ENCODE peak calls at places on chromosome 12, in five cellular contexts. One of them, this sample, is unnamed.

GRCh38 chr12:94704452-94704871 is 54.1 kb upstream of the TMCC3 start:
- DNase-seq in IMR-90: peak; percentile 90
- DNase-seq in neuronal stem cell: no peak
- DNase-seq in H1: no peak
- DNase-seq in trophoblast cell: no peak
- DNase-seq in this sample: peak; percentile 95

GRCh38 chr12:29534935-29535334 is 37.4 kb upstream of the OVCH1 start:
- DNase-seq in IMR-90: peak; percentile 26
- DNase-seq in neuronal stem cell: no peak
- DNase-seq in H1: no peak
- DNase-seq in trophoblast cell: no peak
- DNase-seq in this sample: peak; percentile 67

GRCh38 chr12:81005635-81006034 is 67.9 kb upstream of the LIN7A start:
- DNase-seq in IMR-90: no peak
- DNase-seq in neuronal stem cell: no peak
- DNase-seq in H1: no peak
- DNase-seq in trophoblast cell: no peak
- DNase-seq in this sample: no peak

GRCh38 chr12:99521664-99522063 is 125.9 kb upstream of the GARIN6 start:
- DNase-seq in IMR-90: no peak
- DNase-seq in neuronal stem cell: no peak
- DNase-seq in H1: no peak
- DNase-seq in trophoblast cell: no peak
- DNase-seq in this sample: no peak

GRCh38 chr12:2580821-2581220 is 213.9 kb upstream of the FKBP4 start:
- DNase-seq in IMR-90: peak; percentile 83
- DNase-seq in neuronal stem cell: no peak
- DNase-seq in H1: no peak
- DNase-seq in trophoblast cell: no peak
- DNase-seq in this sample: peak; percentile 86

GRCh38 chr12:2011641-2012607 is 7.7 kb upstream of the DCP1B start:
- DNase-seq in IMR-90: peak; percentile 9
- DNase-seq in neuronal stem cell: no peak
- DNase-seq in H1: no peak
- DNase-seq in trophoblast cell: no peak
- DNase-seq in this sample: peak; percentile 32

GRCh38 chr12:128079-128478 is 61.5 kb downstream of the IQSEC3 start:
- DNase-seq in IMR-90: no peak
- DNase-seq in neuronal stem cell: no peak
- DNase-seq in H1: no peak
- DNase-seq in trophoblast cell: no peak
- DNase-seq in this sample: no peak

GRCh38 chr12:110693731-110694130 is 4.8 kb upstream of the HVCN1 start:
- DNase-seq in IMR-90: no peak
- DNase-seq in neuronal stem cell: no peak
- DNase-seq in H1: no peak
- DNase-seq in trophoblast cell: no peak
- DNase-seq in this sample: no peak

GRCh38 chr12:47053991-47054390 is 25.4 kb upstream of the PCED1B start:
- DNase-seq in IMR-90: no peak
- DNase-seq in neuronal stem cell: no peak
- DNase-seq in H1: no peak
- DNase-seq in trophoblast cell: no peak
- DNase-seq in this sample: no peak

GRCh38 chr12:32482226-32482625 is 82.9 kb downstream of the FGD4 start:
- DNase-seq in IMR-90: no peak
- DNase-seq in neuronal stem cell: no peak
- DNase-seq in H1: no peak
- DNase-seq in trophoblast cell: peak; percentile 18
- DNase-seq in this sample: no peak

GRCh38 chr12:18895946-18896345 is 158.0 kb downstream of the CAPZA3 start:
- DNase-seq in IMR-90: no peak
- DNase-seq in neuronal stem cell: peak; percentile 23
- DNase-seq in H1: peak; percentile 46
- DNase-seq in trophoblast cell: no peak
- DNase-seq in this sample: no peak

GRCh38 chr12:6936642-6937480 is 6.8 kb upstream of the RNU7-1 start:
- DNase-seq in IMR-90: no peak
- DNase-seq in neuronal stem cell: no peak
- DNase-seq in H1: no peak
- DNase-seq in trophoblast cell: no peak
- DNase-seq in this sample: no peak

GRCh38 chr12:88579941-88580871 is at the start of gene KITLG:
- DNase-seq in IMR-90: peak; percentile 87
- DNase-seq in neuronal stem cell: peak; percentile 84
- DNase-seq in H1: peak; percentile 53
- DNase-seq in trophoblast cell: peak; percentile 62
- DNase-seq in this sample: peak; percentile 92

GRCh38 chr12:77122236-77122635 is 56.9 kb upstream of the E2F7 start:
- DNase-seq in IMR-90: peak; percentile 97
- DNase-seq in neuronal stem cell: no peak
- DNase-seq in H1: no peak
- DNase-seq in trophoblast cell: peak; percentile 44
- DNase-seq in this sample: peak; percentile 91

GRCh38 chr12:50088577-50089335 is 3.6 kb downstream of the SMARCD1 start:
- DNase-seq in IMR-90: peak; percentile 46
- DNase-seq in neuronal stem cell: no peak
- DNase-seq in H1: no peak
- DNase-seq in trophoblast cell: peak; percentile 89
- DNase-seq in this sample: peak; percentile 68

GRCh38 chr12:33547084-33547483 is 107.5 kb upstream of the SYT10 start:
- DNase-seq in IMR-90: no peak
- DNase-seq in neuronal stem cell: no peak
- DNase-seq in H1: no peak
- DNase-seq in trophoblast cell: no peak
- DNase-seq in this sample: no peak

GRCh38 chr12:132027636-132028035 is 77.9 kb downstream of the EP400 start:
- DNase-seq in IMR-90: no peak
- DNase-seq in neuronal stem cell: no peak
- DNase-seq in H1: no peak
- DNase-seq in trophoblast cell: no peak
- DNase-seq in this sample: no peak

GRCh38 chr12:38279756-38280155 is 36.8 kb upstream of the ALG10B start:
- DNase-seq in IMR-90: no peak
- DNase-seq in neuronal stem cell: no peak
- DNase-seq in H1: no peak
- DNase-seq in trophoblast cell: no peak
- DNase-seq in this sample: no peak

GRCh38 chr12:11758838-11759509 is 109.5 kb downstream of the ETV6 start:
- DNase-seq in IMR-90: peak; percentile 47
- DNase-seq in neuronal stem cell: no peak
- DNase-seq in H1: no peak
- DNase-seq in trophoblast cell: no peak
- DNase-seq in this sample: peak; percentile 76

GRCh38 chr12:54005853-54006699 is 2.7 kb upstream of the HOXC8 start:
- DNase-seq in IMR-90: peak; percentile 62
- DNase-seq in neuronal stem cell: peak; percentile 94
- DNase-seq in H1: peak; percentile 50
- DNase-seq in trophoblast cell: peak; percentile 97
- DNase-seq in this sample: peak; percentile 89

GRCh38 chr12:1773937-1774655 is 46.3 kb upstream of the LRTM2 start:
- DNase-seq in IMR-90: peak; percentile 11
- DNase-seq in neuronal stem cell: no peak
- DNase-seq in H1: no peak
- DNase-seq in trophoblast cell: no peak
- DNase-seq in this sample: peak; percentile 69

GRCh38 chr12:119178544-119179334 is at the start of gene HSPB8:
- DNase-seq in IMR-90: peak; percentile 91
- DNase-seq in neuronal stem cell: no peak
- DNase-seq in H1: no peak
- DNase-seq in trophoblast cell: peak; percentile 98
- DNase-seq in this sample: peak; percentile 98

GRCh38 chr12:3186546-3187237 is 109.5 kb downstream of the TSPAN9 start:
- DNase-seq in IMR-90: peak; percentile 32
- DNase-seq in neuronal stem cell: no peak
- DNase-seq in H1: no peak
- DNase-seq in trophoblast cell: no peak
- DNase-seq in this sample: no peak

GRCh38 chr12:46959484-46959883 is 119.9 kb upstream of the PCED1B start:
- DNase-seq in IMR-90: peak; percentile 93
- DNase-seq in neuronal stem cell: no peak
- DNase-seq in H1: no peak
- DNase-seq in trophoblast cell: peak; percentile 36
- DNase-seq in this sample: peak; percentile 76

GRCh38 chr12:105331805-105332251 is 1.3 kb downstream of the C12orf75 start:
- DNase-seq in IMR-90: no peak
- DNase-seq in neuronal stem cell: no peak
- DNase-seq in H1: peak; percentile 47
- DNase-seq in trophoblast cell: peak; percentile 63
- DNase-seq in this sample: no peak
- H3K9ac ChIP-seq in IMR-90: peak overlapping the region; percentile 90
- H3K9ac ChIP-seq in neuronal stem cell: no peak overlapping the region
- H3K9ac ChIP-seq in H1: no peak overlapping the region
- H3K9ac ChIP-seq in trophoblast cell: peak overlapping the region; percentile 71
- H3K9ac ChIP-seq in this sample: peak overlapping the region; percentile 72

GRCh38 chr12:51951199-51951842 is at the start of gene ACVR1B:
- DNase-seq in IMR-90: peak; percentile 90
- DNase-seq in neuronal stem cell: peak; percentile 83
- DNase-seq in H1: no peak
- DNase-seq in trophoblast cell: peak; percentile 87
- DNase-seq in this sample: peak; percentile 87
- H3K23ac ChIP-seq in IMR-90: peak within 1 kb of the TSS; percentile 96
- H3K23ac ChIP-seq in neuronal stem cell: no peak within 1 kb of the TSS
- H3K23ac ChIP-seq in H1: peak within 1 kb of the TSS; percentile 3
- H3K23ac ChIP-seq in trophoblast cell: peak within 1 kb of the TSS; percentile 30
- H3K23ac ChIP-seq in this sample: peak within 1 kb of the TSS; percentile 91

GRCh38 chr12:72523754-72524153 is 251.6 kb downstream of the TRHDE start:
- DNase-seq in IMR-90: no peak
- DNase-seq in neuronal stem cell: no peak
- DNase-seq in H1: no peak
- DNase-seq in trophoblast cell: no peak
- DNase-seq in this sample: peak; percentile 10
- H3K4me3 ChIP-seq in IMR-90: no peak overlapping the region
- H3K4me3 ChIP-seq in neuronal stem cell: no peak overlapping the region
- H3K4me3 ChIP-seq in H1: no peak overlapping the region
- H3K4me3 ChIP-seq in trophoblast cell: no peak overlapping the region
- H3K4me3 ChIP-seq in this sample: no peak overlapping the region

GRCh38 chr12:27345376-27345775 is 12.7 kb downstream of the BMAL2 start:
- DNase-seq in IMR-90: no peak
- DNase-seq in neuronal stem cell: no peak
- DNase-seq in H1: no peak
- DNase-seq in trophoblast cell: no peak
- DNase-seq in this sample: no peak

GRCh38 chr12:27344760-27345159 is 12.1 kb downstream of the BMAL2 start:
- DNase-seq in IMR-90: peak; percentile 41
- DNase-seq in neuronal stem cell: no peak
- DNase-seq in H1: no peak
- DNase-seq in trophoblast cell: no peak
- DNase-seq in this sample: no peak

GRCh38 chr12:27343255-27344000 is 10.8 kb downstream of the BMAL2 start:
- DNase-seq in IMR-90: peak; percentile 97
- DNase-seq in neuronal stem cell: no peak
- DNase-seq in H1: no peak
- DNase-seq in trophoblast cell: peak; percentile 75
- DNase-seq in this sample: peak; percentile 89

GRCh38 chr12:27342551-27342950 is 9.9 kb downstream of the BMAL2 start:
- DNase-seq in IMR-90: no peak
- DNase-seq in neuronal stem cell: no peak
- DNase-seq in H1: no peak
- DNase-seq in trophoblast cell: no peak
- DNase-seq in this sample: no peak

GRCh38 chr12:27344246-27344645 is 11.6 kb downstream of the BMAL2 start:
- DNase-seq in IMR-90: no peak
- DNase-seq in neuronal stem cell: no peak
- DNase-seq in H1: no peak
- DNase-seq in trophoblast cell: peak; percentile 22
- DNase-seq in this sample: no peak
- H3K9ac ChIP-seq in IMR-90: peak overlapping the region; percentile 8
- H3K9ac ChIP-seq in neuronal stem cell: no peak overlapping the region
- H3K9ac ChIP-seq in H1: no peak overlapping the region
- H3K9ac ChIP-seq in trophoblast cell: no peak overlapping the region
- H3K9ac ChIP-seq in this sample: peak overlapping the region; percentile 77

DNA sequence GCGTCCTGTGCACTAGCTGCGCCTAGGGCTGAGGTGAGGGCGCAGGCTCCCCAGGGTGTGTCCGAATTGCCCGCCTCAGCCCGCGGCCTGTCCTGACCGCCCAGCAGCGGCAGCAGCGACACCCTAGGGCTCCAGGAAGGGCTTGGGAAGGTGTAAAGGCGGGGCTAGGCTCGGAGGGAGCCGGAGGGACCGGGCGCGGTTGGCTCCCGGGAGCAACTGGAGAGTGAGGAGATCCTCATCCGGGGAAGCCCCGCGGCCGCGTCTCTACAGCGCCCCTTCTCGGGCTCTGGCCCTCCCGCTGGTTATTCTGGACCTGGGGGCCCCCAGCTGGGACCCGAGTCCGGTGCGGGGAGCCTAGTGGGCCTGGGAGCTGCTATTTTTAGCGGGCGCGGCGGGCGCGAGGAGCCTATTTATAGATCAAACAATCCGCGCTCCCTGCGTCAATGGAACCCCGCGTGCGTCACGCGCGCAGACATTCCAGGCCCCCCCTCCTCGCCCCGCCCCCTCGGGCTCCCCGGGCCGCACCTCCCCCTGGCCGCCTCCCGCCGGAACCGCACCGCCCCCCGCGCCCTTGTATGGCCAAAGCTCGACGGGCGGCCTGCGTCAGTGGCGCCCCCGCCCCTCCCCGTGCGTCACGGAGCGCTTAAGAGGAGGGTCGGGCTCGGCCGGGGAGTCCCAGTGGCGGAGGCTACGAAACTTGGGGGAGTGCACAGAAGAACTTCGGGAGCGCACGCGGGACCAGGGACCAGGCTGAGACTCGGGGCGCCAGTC is at the start of gene NR4A1:
- DNase-seq in IMR-90: peak; percentile 95
- DNase-seq in neuronal stem cell: peak; percentile 93
- DNase-seq in H1: no peak
- DNase-seq in trophoblast cell: peak; percentile 80
- DNase-seq in this sample: peak; percentile 98
- H3K23ac ChIP-seq in IMR-90: peak within 1 kb of the TSS; percentile 77
- H3K23ac ChIP-seq in neuronal stem cell: peak within 1 kb of the TSS; percentile 76
- H3K23ac ChIP-seq in H1: no peak within 1 kb of the TSS
- H3K23ac ChIP-seq in trophoblast cell: no peak within 1 kb of the TSS
- H3K23ac ChIP-seq in this sample: peak within 1 kb of the TSS; percentile 37

DNA sequence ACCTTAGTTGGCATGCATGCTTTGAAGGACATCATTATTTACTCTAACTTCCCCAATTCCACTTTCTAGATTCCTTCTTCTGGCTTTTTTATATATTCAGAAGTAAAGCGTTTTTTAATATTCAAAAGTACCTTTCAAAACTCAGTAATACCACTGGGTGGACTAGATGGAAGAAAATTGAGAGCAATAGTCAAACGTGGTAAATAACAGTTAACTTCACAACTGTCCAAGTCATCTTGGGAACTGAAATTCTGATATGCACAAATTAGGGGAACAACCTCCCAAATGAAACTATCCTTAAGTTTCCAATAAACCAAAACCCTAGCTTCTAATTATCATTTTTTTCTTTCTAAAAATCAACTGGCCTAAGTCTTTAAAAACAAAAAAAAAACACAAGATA is 9.0 kb downstream of the SINHCAF start:
- DNase-seq in IMR-90: no peak
- DNase-seq in neuronal stem cell: no peak
- DNase-seq in H1: no peak
- DNase-seq in trophoblast cell: no peak
- DNase-seq in this sample: no peak
- H3K4me3 ChIP-seq in IMR-90: peak overlapping the region; percentile 43
- H3K4me3 ChIP-seq in neuronal stem cell: no peak overlapping the region
- H3K4me3 ChIP-seq in H1: peak overlapping the region; percentile 99
- H3K4me3 ChIP-seq in trophoblast cell: no peak overlapping the region
- H3K4me3 ChIP-seq in this sample: peak overlapping the region; percentile 75

This sample was measured in mesenchymal stem cell.